ENCODE peak calls at places on chromosomes 1 and 21, in nine cellular contexts. One of them, this sample, is unnamed.

GRCh38 chr1:202599669-202600431 is 110.4 kb downstream of the SYT2 start:
- DNase-seq in heart left ventricle: peak; percentile 70
- DNase-seq in GM20000: peak; percentile 73
- DNase-seq in HFF-Myc: no peak
- DNase-seq in AG09319: peak; percentile 70
- DNase-seq in glutamatergic neuron: peak; percentile 72
- DNase-seq in neural progenitor cell: peak; percentile 81
- DNase-seq in stimulated activated naive CD8-positive, alpha-beta T cell treated with anti-CD3 and anti-CD28 coated beads, Interleukin-15, Interleukin-2, amounts not matched to agents 100 U/mL and 50 U/mL, for 24 hours: peak; percentile 45
- DNase-seq in effector memory CD8-positive, alpha-beta T cell: no peak
- DNase-seq in this sample: peak; percentile 82

GRCh38 chr1:8127201-8127641 is 101.1 kb upstream of the ERRFI1 start:
- DNase-seq in heart left ventricle: no peak
- DNase-seq in GM20000: no peak
- DNase-seq in AG09319: no peak
- DNase-seq in HFF-Myc: no peak
- DNase-seq in glutamatergic neuron: no peak
- DNase-seq in effector memory CD8-positive, alpha-beta T cell: no peak
- DNase-seq in stimulated activated naive CD8-positive, alpha-beta T cell treated with anti-CD3 and anti-CD28 coated beads, Interleukin-15, Interleukin-2, amounts not matched to agents 100 U/mL and 50 U/mL, for 24 hours: no peak
- DNase-seq in neural progenitor cell: no peak
- DNase-seq in this sample: no peak

GRCh38 chr1:54604051-54604450 is 19.3 kb downstream of the FAM151A start:
- DNase-seq in effector memory CD8-positive, alpha-beta T cell: no peak
- DNase-seq in GM20000: no peak
- DNase-seq in HFF-Myc: no peak
- DNase-seq in stimulated activated naive CD8-positive, alpha-beta T cell treated with anti-CD3 and anti-CD28 coated beads, Interleukin-15, Interleukin-2, amounts not matched to agents 100 U/mL and 50 U/mL, for 24 hours: no peak
- DNase-seq in AG09319: no peak
- DNase-seq in glutamatergic neuron: no peak
- DNase-seq in heart left ventricle: peak; percentile 48
- DNase-seq in neural progenitor cell: no peak
- DNase-seq in this sample: no peak

GRCh38 chr1:37038079-37038702 is 3.9 kb upstream of the GRIK3 start:
- DNase-seq in HFF-Myc: no peak
- DNase-seq in glutamatergic neuron: peak; percentile 36
- DNase-seq in effector memory CD8-positive, alpha-beta T cell: no peak
- DNase-seq in AG09319: no peak
- DNase-seq in GM20000: no peak
- DNase-seq in heart left ventricle: no peak
- DNase-seq in stimulated activated naive CD8-positive, alpha-beta T cell treated with anti-CD3 and anti-CD28 coated beads, Interleukin-15, Interleukin-2, amounts not matched to agents 100 U/mL and 50 U/mL, for 24 hours: no peak
- DNase-seq in neural progenitor cell: peak; percentile 86
- DNase-seq in this sample: peak; percentile 32

GRCh38 chr21:28068455-28069358 is 924.0 kb downstream of the LTN1 start:
- DNase-seq in AG09319: no peak
- DNase-seq in glutamatergic neuron: no peak
- DNase-seq in stimulated activated naive CD8-positive, alpha-beta T cell treated with anti-CD3 and anti-CD28 coated beads, Interleukin-15, Interleukin-2, amounts not matched to agents 100 U/mL and 50 U/mL, for 24 hours: no peak
- DNase-seq in GM20000: no peak
- DNase-seq in heart left ventricle: no peak
- DNase-seq in neural progenitor cell: peak; percentile 23
- DNase-seq in effector memory CD8-positive, alpha-beta T cell: no peak
- DNase-seq in HFF-Myc: no peak
- DNase-seq in this sample: no peak

GRCh38 chr1:156711011-156711817 is 5.8 kb upstream of the CRABP2 start:
- DNase-seq in HFF-Myc: no peak
- DNase-seq in effector memory CD8-positive, alpha-beta T cell: no peak
- DNase-seq in neural progenitor cell: peak; percentile 38
- DNase-seq in glutamatergic neuron: no peak
- DNase-seq in heart left ventricle: peak; percentile 44
- DNase-seq in AG09319: no peak
- DNase-seq in stimulated activated naive CD8-positive, alpha-beta T cell treated with anti-CD3 and anti-CD28 coated beads, Interleukin-15, Interleukin-2, amounts not matched to agents 100 U/mL and 50 U/mL, for 24 hours: no peak
- DNase-seq in GM20000: no peak
- DNase-seq in this sample: no peak

GRCh38 chr1:70043806-70044205 is 161.6 kb downstream of the LRRC40 start:
- DNase-seq in stimulated activated naive CD8-positive, alpha-beta T cell treated with anti-CD3 and anti-CD28 coated beads, Interleukin-15, Interleukin-2, amounts not matched to agents 100 U/mL and 50 U/mL, for 24 hours: no peak
- DNase-seq in glutamatergic neuron: no peak
- DNase-seq in heart left ventricle: no peak
- DNase-seq in HFF-Myc: peak; percentile 63
- DNase-seq in neural progenitor cell: no peak
- DNase-seq in effector memory CD8-positive, alpha-beta T cell: no peak
- DNase-seq in GM20000: no peak
- DNase-seq in AG09319: peak; percentile 29
- DNase-seq in this sample: peak; percentile 62

GRCh38 chr1:212967767-212968166 is 17.4 kb downstream of the VASH2 start:
- DNase-seq in GM20000: no peak
- DNase-seq in neural progenitor cell: peak; percentile 51
- DNase-seq in AG09319: no peak
- DNase-seq in heart left ventricle: no peak
- DNase-seq in HFF-Myc: no peak
- DNase-seq in glutamatergic neuron: peak; percentile 37
- DNase-seq in stimulated activated naive CD8-positive, alpha-beta T cell treated with anti-CD3 and anti-CD28 coated beads, Interleukin-15, Interleukin-2, amounts not matched to agents 100 U/mL and 50 U/mL, for 24 hours: no peak
- DNase-seq in effector memory CD8-positive, alpha-beta T cell: no peak
- DNase-seq in this sample: peak; percentile 52

GRCh38 chr1:64031191-64031590 is 172.2 kb upstream of the UBE2U start:
- DNase-seq in heart left ventricle: no peak
- DNase-seq in stimulated activated naive CD8-positive, alpha-beta T cell treated with anti-CD3 and anti-CD28 coated beads, Interleukin-15, Interleukin-2, amounts not matched to agents 100 U/mL and 50 U/mL, for 24 hours: no peak
- DNase-seq in HFF-Myc: no peak
- DNase-seq in GM20000: no peak
- DNase-seq in AG09319: no peak
- DNase-seq in neural progenitor cell: no peak
- DNase-seq in glutamatergic neuron: no peak
- DNase-seq in effector memory CD8-positive, alpha-beta T cell: no peak
- DNase-seq in this sample: no peak

This sample was measured in kidney tubule cell.